ENCODE peak calls at places on chromosomes 12 and 14, in eight cellular contexts. O, T, B, F, A, E, U and H are unnamed samples.
A peak's percentile ranks its signal among the peaks of the same experiment; 100 is the strongest.

GRCh38 chr14:24176599-24176998 is 4.7 kb downstream of the REC8 start:
- DNase-seq in O (no peak), U (no peak), F (no peak), E (no peak), B (no peak), A (no peak), T (no peak), H (no peak)

GRCh38 chr12:20350495-20350894 is 17.8 kb upstream of the PDE3A start:
- DNase-seq in U (no peak), T (no peak), A (no peak), F (no peak), O (no peak), E (no peak), B (peak; percentile 49), H (no peak)

GRCh38 chr12:82359115-82359478 is 768 bp downstream of the METTL25 start:
- DNase-seq in A (no peak), B (peak; percentile 6), O (peak; percentile 18), T (no peak), E (peak; percentile 69), U (no peak), F (no peak), H (no peak)

GRCh38 chr14:30874120-30874998 is at the start of gene COCH:
- DNase-seq in O (peak; percentile 86), A (no peak), B (peak; percentile 42), E (peak; percentile 70), T (peak; percentile 1), U (peak; percentile 97), F (peak; percentile 20), H (peak; percentile 55)

GRCh38 chr14:105091335-105092123 is 26.3 kb upstream of the GPR132 start:
- DNase-seq in F (no peak), E (peak; percentile 72), T (no peak), A (no peak), B (no peak), U (peak; percentile 55), O (peak; percentile 16), H (no peak)

GRCh38 chr12:97650242-97650641 is 187.6 kb downstream of the RMST start:
- DNase-seq in B (no peak), T (no peak), U (no peak), O (no peak), A (no peak), F (no peak), E (no peak), H (no peak)

GRCh38 chr12:93441111-93441616 is 583 bp downstream of the UBE2N start:
- DNase-seq in U (peak; percentile 24), F (peak; percentile 65), A (peak; percentile 25), E (no peak), B (peak; percentile 55), O (peak; percentile 17), T (peak; percentile 28), H (no peak)

GRCh38 chr14:95045255-95045701 is 112.1 kb downstream of the DICER1 start:
- DNase-seq in F (no peak), A (no peak), T (no peak), O (no peak), E (no peak), B (no peak), U (no peak), H (no peak)

GRCh38 chr14:106733771-106734170 is 1207.4 kb downstream of the TMEM121 start:
- DNase-seq in T (no peak), O (no peak), U (no peak), F (no peak), A (no peak), E (no peak), B (no peak), H (no peak)

GRCh38 chr12:100251917-100252316 is 15.0 kb downstream of the DEPDC4 start:
- DNase-seq in F (no peak), U (peak; percentile 31), E (peak; percentile 99), A (no peak), T (no peak), O (no peak), B (no peak), H (no peak)

GRCh38 chr12:113463746-113464743 is 7.6 kb downstream of the LHX5 start:
- DNase-seq in T (no peak), E (no peak), B (no peak), U (no peak), O (no peak), A (no peak), F (no peak), H (no peak)

GRCh38 chr14:63515240-63515639 is 27.9 kb downstream of the PPP2R5E start:
- DNase-seq in U (no peak), T (no peak), B (no peak), O (no peak), F (no peak), E (no peak), A (no peak), H (no peak)

GRCh38 chr12:14602128-14602527 is 34.4 kb upstream of the PLBD1 start:
- DNase-seq in E (no peak), O (no peak), A (no peak), T (no peak), U (no peak), B (no peak), F (no peak), H (no peak)

GRCh38 chr12:30796891-30797371 is 42.2 kb upstream of the CAPRIN2 start:
- DNase-seq in U (peak; percentile 34), O (no peak), F (no peak), B (peak; percentile 74), T (no peak), A (no peak), E (peak; percentile 15), H (no peak)

GRCh38 chr12:109939504-109939903 is 39.4 kb downstream of the TCHP start:
- DNase-seq in A (no peak), O (no peak), T (no peak), U (no peak), E (no peak), B (no peak), F (no peak), H (no peak)

GRCh38 chr12:101862245-101862644 is 15.1 kb upstream of the DRAM1 start:
- DNase-seq in E (no peak), B (peak; percentile 22), F (no peak), O (no peak), T (no peak), A (no peak), U (no peak), H (no peak)

GRCh38 chr12:64610092-64610659 is at the start of gene RASSF3:
- DNase-seq in T (peak; percentile 51), E (peak; percentile 41), A (peak; percentile 69), F (peak; percentile 75), U (peak; percentile 62), B (peak; percentile 79), O (peak; percentile 89), H (peak; percentile 67)

GRCh38 chr12:129911437-129912049 is 7.7 kb upstream of the TMEM132D start:
- DNase-seq in U (peak; percentile 40), O (peak; percentile 64), B (peak; percentile 3), F (no peak), E (peak; percentile 79), A (no peak), T (no peak), H (peak; percentile 56)

GRCh38 chr14:72902802-72903530 is 9.1 kb upstream of the DPF3 start:
- DNase-seq in T (no peak), F (no peak), E (no peak), A (no peak), O (no peak), U (no peak), B (peak; percentile 62), H (no peak)

GRCh38 chr12:85550924-85551323 is 270.9 kb downstream of the ALX1 start:
- DNase-seq in B (no peak), E (no peak), F (no peak), T (no peak), A (no peak), O (no peak), U (no peak), H (no peak)

GRCh38 chr12:104354167-104354867 is 50.8 kb downstream of the EID3 start:
- DNase-seq in O (no peak), B (no peak), A (no peak), E (no peak), U (no peak), F (no peak), T (no peak), H (no peak)

GRCh38 chr14:105924951-105925591 is 398.7 kb downstream of the TMEM121 start:
- DNase-seq in O (no peak), U (no peak), A (no peak), E (no peak), F (no peak), T (no peak), B (no peak), H (no peak)

GRCh38 chr12:85765443-85765842 is 70.8 kb downstream of the RASSF9 start:
- DNase-seq in B (no peak), U (peak; percentile 29), O (no peak), E (no peak), A (no peak), T (no peak), F (no peak), H (no peak)

GRCh38 chr14:90561920-90562319 is 165.1 kb downstream of the CALM1 start:
- DNase-seq in E (no peak), F (no peak), A (no peak), B (no peak), T (no peak), U (no peak), O (no peak), H (no peak)

GRCh38 chr12:65952737-65953209 is 128.5 kb downstream of the HMGA2 start:
- DNase-seq in T (no peak), O (no peak), B (peak; percentile 93), E (no peak), F (no peak), A (no peak), U (no peak), H (no peak)

GRCh38 chr14:55383541-55384140 is 28.0 kb downstream of the ATG14 start:
- DNase-seq in U (no peak), A (no peak), E (no peak), T (no peak), F (no peak), B (no peak), O (no peak), H (no peak)

GRCh38 chr14:51006781-51007211 is 62.5 kb upstream of the PYGL start:
- DNase-seq in E (no peak), U (no peak), O (no peak), A (no peak), T (no peak), B (peak; percentile 45), F (no peak), H (no peak)

GRCh38 chr14:71469936-71470335 is 462.3 kb upstream of the RGS6 start:
- DNase-seq in U (no peak), A (no peak), F (no peak), E (no peak), B (no peak), O (no peak), T (no peak), H (no peak)

GRCh38 chr14:61255968-61256367 is 25.2 kb downstream of the TMEM30B start:
- DNase-seq in B (no peak), E (no peak), A (no peak), T (no peak), F (no peak), U (no peak), O (no peak), H (no peak)

GRCh38 chr14:34650786-34651584 is 21.0 kb upstream of the SNX6 start:
- DNase-seq in A (no peak), T (no peak), U (no peak), O (no peak), B (peak; percentile 99), E (no peak), F (no peak), H (no peak)